ENCODE peak calls at places on chromosomes 5 and 9, in seven cellular contexts. S is IMR-90, W is GM12878, Y is heart left ventricle, H is ovary, J is transverse colon, X is body of pancreas. K is an unnamed sample.

GRCh38 chr5:132464155-132464939 is 26.2 kb downstream of the IRF1 start:
- DNase-seq in Y (no peak), X (no peak), S (no peak), J (peak; percentile 55), W (no peak), H (no peak), K (no peak)

GRCh38 chr9:97519441-97519970 is 18.0 kb downstream of the TMOD1 start:
- DNase-seq in X (no peak), S (no peak), W (no peak), J (no peak), Y (no peak), H (no peak), K (no peak)

GRCh38 chr9:129182122-129182521 is 4.1 kb upstream of the IER5L start:
- DNase-seq in Y (no peak), J (no peak), W (no peak), S (no peak), H (no peak), X (peak; percentile 40), K (no peak)

GRCh38 chr5:1858436-1858835 is 24.3 kb downstream of the IRX4 start:
- DNase-seq in H (no peak), Y (no peak), W (no peak), J (no peak), X (no peak), S (no peak), K (peak; percentile 67)

GRCh38 chr9:104774831-104775573 is 11.1 kb downstream of the NIPSNAP3B start:
- DNase-seq in W (peak; percentile 85), Y (peak; percentile 46), J (no peak), S (no peak), H (no peak), X (peak; percentile 53), K (no peak)

GRCh38 chr5:77390795-77391194 is 101.3 kb downstream of the WDR41 start:
- DNase-seq in Y (no peak), J (no peak), W (no peak), S (peak; percentile 69), H (no peak), X (peak; percentile 8), K (no peak)

GRCh38 chr5:6576861-6577501 is 55.9 kb downstream of the NSUN2 start:
- DNase-seq in H (no peak), W (peak; percentile 4), S (peak; percentile 52), J (no peak), Y (no peak), X (peak; percentile 35), K (no peak)

GRCh38 chr5:155293605-155294178 is 280.1 kb downstream of the KIF4B start:
- DNase-seq in X (no peak), Y (no peak), S (no peak), J (no peak), H (no peak), W (no peak), K (no peak)

GRCh38 chr5:167642779-167643517 is 648.5 kb upstream of the WWC1 start:
- DNase-seq in J (no peak), W (no peak), X (no peak), H (no peak), Y (no peak), S (peak; percentile 92), K (no peak)

GRCh38 chr5:55427157-55427556 is 107.6 kb downstream of the PLPP1 start:
- DNase-seq in S (peak; percentile 90), H (no peak), J (no peak), Y (peak; percentile 60), X (peak; percentile 70), W (no peak), K (no peak)

GRCh38 chr5:138035605-138036537 is 3.0 kb upstream of the FAM13B start:
- DNase-seq in S (peak; percentile 87), Y (peak; percentile 48), J (peak; percentile 66), W (peak; percentile 63), X (peak; percentile 81), H (peak; percentile 32), K (peak; percentile 63)

GRCh38 chr5:141753143-141753970 is 71.3 kb upstream of the ARAP3 start:
- DNase-seq in X (no peak), J (no peak), W (no peak), H (no peak), Y (no peak), S (no peak), K (peak; percentile 58)
- H3K27me3 ChIP-seq in X (peaks cover 16% of the 10 kb centered on the region), J (peaks cover 34% of the 10 kb centered on the region), W (peaks cover 8% of the 10 kb centered on the region), H (no peaks in the 10 kb centered on the region), Y (no peaks in the 10 kb centered on the region), S (peaks cover 61% of the 10 kb centered on the region), K (no peaks in the 10 kb centered on the region)

GRCh38 chr9:122120672-122121071 is 27.6 kb upstream of the TTLL11 start:
- DNase-seq in S (no peak), H (no peak), J (no peak), X (no peak), Y (no peak), W (no peak), K (no peak)

GRCh38 chr9:122119166-122119521 is 26.0 kb upstream of the TTLL11 start:
- DNase-seq in W (no peak), X (no peak), H (no peak), J (no peak), Y (no peak), S (no peak), K (no peak)

GRCh38 chr9:122116448-122117173 is 23.5 kb upstream of the TTLL11 start:
- DNase-seq in S (no peak), W (no peak), Y (no peak), H (no peak), X (no peak), J (no peak), K (no peak)

GRCh38 chr9:122119721-122120120 is 26.6 kb upstream of the TTLL11 start:
- DNase-seq in X (no peak), S (no peak), W (no peak), Y (no peak), J (no peak), H (no peak), K (no peak)

DNA sequence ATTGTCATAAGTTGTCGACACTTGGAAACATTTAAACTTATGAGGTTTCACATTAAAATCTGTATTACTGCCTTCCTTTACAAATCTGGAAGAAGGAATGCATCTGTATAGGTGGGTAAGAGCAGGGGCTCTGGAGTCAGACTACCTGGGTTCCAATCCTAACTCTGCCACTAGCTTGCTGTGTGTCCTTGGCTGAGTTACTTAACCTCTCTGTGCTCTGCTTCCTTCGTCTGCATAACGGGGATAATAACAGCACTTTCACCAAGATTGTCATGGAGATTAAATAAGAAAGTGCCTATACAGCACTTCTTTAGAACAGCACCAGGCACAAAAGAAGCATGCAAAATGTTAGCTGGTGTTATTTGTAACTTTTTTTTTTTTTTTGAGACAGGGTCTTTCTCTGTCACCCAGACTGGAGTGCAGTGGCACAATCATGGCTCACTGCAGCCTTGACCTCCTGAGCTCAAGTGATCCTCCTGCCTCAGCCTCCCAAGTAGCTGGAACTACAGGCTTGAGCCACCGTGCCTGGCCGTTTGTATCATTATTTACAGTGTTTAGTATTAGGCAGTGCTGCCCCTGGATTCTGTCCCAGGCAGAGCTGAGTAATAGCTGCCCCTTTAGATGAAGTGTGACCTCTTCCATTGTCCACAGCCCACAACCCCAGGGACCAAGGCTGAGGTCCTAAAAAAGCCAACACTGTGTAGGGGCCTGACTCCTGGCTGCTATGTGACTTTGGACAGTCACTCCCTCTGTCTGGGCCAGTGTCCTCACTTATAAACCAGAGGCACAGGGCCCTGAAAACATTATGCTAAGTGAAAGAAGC is 25.4 kb upstream of the TTLL11 start:
- DNase-seq in S (peak; percentile 14), H (no peak), X (no peak), J (no peak), W (no peak), Y (no peak), K (no peak)
- TF ChIP-seq POLR2A in S (no peak), H (no peak), X (no peak), J (no peak), W (no peak), Y (no peak), K (no peak)

DNA sequence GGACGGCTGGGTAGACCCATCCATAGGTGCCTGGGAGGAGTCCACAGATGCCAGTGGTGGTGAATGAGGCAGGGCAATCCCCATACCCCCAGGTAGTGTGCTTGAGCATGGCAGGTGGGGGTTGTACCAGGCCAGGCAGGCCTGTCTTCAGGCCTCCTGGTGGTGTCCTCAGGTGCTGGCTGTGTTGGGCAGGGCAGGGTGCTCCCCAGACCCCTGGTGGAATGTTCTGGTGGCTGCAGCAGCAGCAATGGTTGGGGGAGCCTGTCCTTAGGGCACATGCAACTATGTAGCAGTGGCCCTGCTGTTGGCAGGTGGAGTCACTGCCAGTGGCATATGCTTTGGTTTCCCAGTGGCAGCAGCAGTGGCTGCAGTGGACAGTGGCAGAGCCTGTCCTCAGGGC is 10.0 kb downstream of the ALG2 start:
- DNase-seq in X (no peak), Y (no peak), J (no peak), W (no peak), S (no peak), H (no peak), K (peak; percentile 8)
- H3K4me1 ChIP-seq in X (peaks cover under 1% of the 10 kb centered on the region), Y (peaks cover 5% of the 10 kb centered on the region), J (no peaks in the 10 kb centered on the region), W (no peaks in the 10 kb centered on the region), S (no peaks in the 10 kb centered on the region), H (no peaks in the 10 kb centered on the region), K (no peaks in the 10 kb centered on the region)

GRCh38 chr5:176362098-176362442 is 506 bp upstream of the KIAA1191 start:
- DNase-seq in H (no peak), J (no peak), Y (no peak), X (no peak), W (no peak), S (no peak), K (no peak)

GRCh38 chr5:176368726-176369125 is 3.4 kb downstream of the ARL10 start:
- DNase-seq in S (no peak), Y (no peak), J (no peak), W (no peak), H (no peak), X (no peak), K (no peak)

GRCh38 chr5:176364765-176365662 is at the start of gene ARL10:
- DNase-seq in X (no peak), S (peak; percentile 20), W (no peak), Y (peak; percentile 55), H (peak; percentile 45), J (peak; percentile 41), K (no peak)

GRCh38 chr5:176366575-176366894 is 1.2 kb downstream of the ARL10 start:
- DNase-seq in W (no peak), Y (no peak), H (no peak), S (no peak), J (no peak), X (no peak), K (no peak)

DNA sequence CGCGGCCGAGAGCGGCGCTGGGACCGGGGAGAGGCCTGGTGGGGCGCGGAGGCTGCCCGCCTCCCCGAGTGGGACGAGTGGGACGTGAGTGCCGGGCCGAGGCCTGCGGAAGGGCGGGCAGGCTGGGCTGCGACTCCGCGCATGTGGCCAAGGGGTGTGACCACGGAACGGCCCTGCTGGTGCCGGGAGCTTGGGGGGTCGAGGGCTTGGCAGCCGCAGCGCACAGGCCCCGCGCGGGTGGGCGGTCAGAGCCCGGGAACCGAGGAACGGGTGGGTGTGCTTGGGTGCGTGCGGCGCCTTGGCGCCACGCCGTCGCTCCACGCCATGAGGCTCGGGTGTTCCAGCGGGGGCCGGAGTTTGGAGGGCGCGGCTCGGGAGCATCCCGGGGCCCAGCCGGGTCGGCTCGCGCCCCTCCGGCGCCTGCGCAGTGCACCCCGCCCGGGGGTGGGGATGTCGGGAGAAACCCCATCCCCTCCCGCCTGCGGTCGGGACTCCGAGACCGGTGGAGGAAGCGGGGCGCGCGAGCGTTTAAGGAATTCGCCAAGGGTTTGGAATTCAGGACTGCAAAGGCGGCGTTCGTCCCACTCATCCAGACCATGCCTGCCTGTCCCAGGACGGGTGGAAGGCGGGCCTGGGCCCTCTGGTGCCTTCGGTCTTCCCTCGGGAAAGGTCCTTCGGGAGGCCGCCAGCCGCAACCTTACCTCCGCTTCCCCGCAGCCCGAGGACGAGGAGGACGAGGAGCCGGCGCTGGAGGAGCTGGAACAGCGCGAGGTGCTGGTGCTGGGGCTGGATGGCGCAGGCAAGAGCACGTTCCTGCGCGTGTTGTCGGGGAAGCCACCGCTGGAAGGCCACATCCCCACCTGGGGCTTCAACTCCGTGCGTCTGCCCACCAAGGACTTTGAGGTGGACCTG is 632 bp downstream of the ARL10 start:
- DNase-seq in S (peak; percentile 55), J (peak; percentile 32), W (no peak), Y (peak; percentile 60), X (peak; percentile 10), H (peak; percentile 67), K (no peak)
- H3K27me3 ChIP-seq in S (no peaks in the 10 kb centered on the region), J (peaks cover 16% of the 10 kb centered on the region), W (no peaks in the 10 kb centered on the region), Y (no peaks in the 10 kb centered on the region), X (no peaks in the 10 kb centered on the region), H (no peaks in the 10 kb centered on the region), K (no peaks in the 10 kb centered on the region)